ENCODE peak calls at places on chromosome 17, in eight cellular contexts. One of them, this sample, is unnamed. For H3K4me1, the result is how much of the 10 kb centered on the place peaks cover.

GRCh38 chr17:58079300-58080033 is 3.8 kb upstream of the DYNLL2 start:
- DNase-seq in heart right ventricle: no peak
- DNase-seq in fibroblast of lung: no peak
- DNase-seq in lung: peak
- DNase-seq in Caco-2: no peak
- DNase-seq in esophagus squamous epithelium: no peak
- DNase-seq in psoas muscle: no peak
- DNase-seq in mucosa of descending colon: no peak
- DNase-seq in this sample: no peak

GRCh38 chr17:76873856-76874255 is 5.7 kb downstream of the MGAT5B start:
- DNase-seq in heart right ventricle: no peak
- DNase-seq in fibroblast of lung: peak
- DNase-seq in lung: no peak
- DNase-seq in Caco-2: no peak
- DNase-seq in esophagus squamous epithelium: no peak
- DNase-seq in psoas muscle: no peak
- DNase-seq in mucosa of descending colon: no peak
- DNase-seq in this sample: no peak

GRCh38 chr17:2929881-2930533 is 133.4 kb downstream of the OR1D5 start:
- DNase-seq in heart right ventricle: no peak
- DNase-seq in fibroblast of lung: peak
- DNase-seq in lung: no peak
- DNase-seq in Caco-2: peak
- DNase-seq in esophagus squamous epithelium: no peak
- DNase-seq in psoas muscle: no peak
- DNase-seq in mucosa of descending colon: peak
- DNase-seq in this sample: no peak

GRCh38 chr17:65438708-65439294 is 122.6 kb downstream of the AXIN2 start:
- DNase-seq in heart right ventricle: no peak
- DNase-seq in fibroblast of lung: peak
- DNase-seq in lung: no peak
- DNase-seq in Caco-2: no peak
- DNase-seq in esophagus squamous epithelium: no peak
- DNase-seq in psoas muscle: no peak
- DNase-seq in mucosa of descending colon: no peak
- DNase-seq in this sample: no peak

GRCh38 chr17:37568350-37569053 is 40.7 kb downstream of the SYNRG start:
- DNase-seq in heart right ventricle: no peak
- DNase-seq in fibroblast of lung: no peak
- DNase-seq in lung: no peak
- DNase-seq in Caco-2: no peak
- DNase-seq in esophagus squamous epithelium: no peak
- DNase-seq in psoas muscle: no peak
- DNase-seq in mucosa of descending colon: no peak
- DNase-seq in this sample: no peak

GRCh38 chr17:2903193-2903974 is 107.1 kb downstream of the RAP1GAP2 start:
- DNase-seq in heart right ventricle: no peak
- DNase-seq in fibroblast of lung: no peak
- DNase-seq in lung: no peak
- DNase-seq in Caco-2: no peak
- DNase-seq in esophagus squamous epithelium: no peak
- DNase-seq in psoas muscle: no peak
- DNase-seq in mucosa of descending colon: no peak
- DNase-seq in this sample: no peak

GRCh38 chr17:76982408-76983074 is 114.3 kb downstream of the MGAT5B start:
- DNase-seq in heart right ventricle: no peak
- DNase-seq in fibroblast of lung: no peak
- DNase-seq in lung: no peak
- DNase-seq in Caco-2: no peak
- DNase-seq in esophagus squamous epithelium: no peak
- DNase-seq in psoas muscle: no peak
- DNase-seq in mucosa of descending colon: no peak
- DNase-seq in this sample: peak

GRCh38 chr17:11948791-11949190 is 48.5 kb downstream of the ZNF18 start:
- DNase-seq in heart right ventricle: no peak
- DNase-seq in fibroblast of lung: peak
- DNase-seq in lung: peak
- DNase-seq in Caco-2: no peak
- DNase-seq in esophagus squamous epithelium: no peak
- DNase-seq in psoas muscle: peak
- DNase-seq in mucosa of descending colon: no peak
- DNase-seq in this sample: peak

GRCh38 chr17:35577826-35578194 is 561 bp downstream of the PEX12 start:
- DNase-seq in heart right ventricle: no peak
- DNase-seq in fibroblast of lung: peak
- DNase-seq in lung: no peak
- DNase-seq in Caco-2: peak
- DNase-seq in esophagus squamous epithelium: no peak
- DNase-seq in psoas muscle: no peak
- DNase-seq in mucosa of descending colon: no peak
- DNase-seq in this sample: no peak

GRCh38 chr17:41325611-41326010 is 10.1 kb upstream of the KRTAP17-1 start:
- DNase-seq in heart right ventricle: no peak
- DNase-seq in fibroblast of lung: no peak
- DNase-seq in lung: no peak
- DNase-seq in Caco-2: no peak
- DNase-seq in esophagus squamous epithelium: no peak
- DNase-seq in psoas muscle: no peak
- DNase-seq in mucosa of descending colon: no peak
- DNase-seq in this sample: no peak

GRCh38 chr17:41326173-41327145 is 10.9 kb upstream of the KRTAP17-1 start:
- DNase-seq in heart right ventricle: no peak
- DNase-seq in fibroblast of lung: no peak
- DNase-seq in lung: no peak
- DNase-seq in Caco-2: no peak
- DNase-seq in esophagus squamous epithelium: no peak
- DNase-seq in psoas muscle: no peak
- DNase-seq in mucosa of descending colon: no peak
- DNase-seq in this sample: no peak

GRCh38 chr17:41322903-41323895 is 7.7 kb upstream of the KRTAP17-1 start:
- DNase-seq in heart right ventricle: no peak
- DNase-seq in fibroblast of lung: no peak
- DNase-seq in lung: no peak
- DNase-seq in Caco-2: no peak
- DNase-seq in esophagus squamous epithelium: no peak
- DNase-seq in psoas muscle: no peak
- DNase-seq in mucosa of descending colon: no peak
- DNase-seq in this sample: no peak

GRCh38 chr17:41325126-41325525 is 9.6 kb upstream of the KRTAP17-1 start:
- DNase-seq in heart right ventricle: no peak
- DNase-seq in fibroblast of lung: no peak
- DNase-seq in lung: no peak
- DNase-seq in Caco-2: no peak
- DNase-seq in esophagus squamous epithelium: no peak
- DNase-seq in psoas muscle: no peak
- DNase-seq in mucosa of descending colon: no peak
- DNase-seq in this sample: no peak

DNA sequence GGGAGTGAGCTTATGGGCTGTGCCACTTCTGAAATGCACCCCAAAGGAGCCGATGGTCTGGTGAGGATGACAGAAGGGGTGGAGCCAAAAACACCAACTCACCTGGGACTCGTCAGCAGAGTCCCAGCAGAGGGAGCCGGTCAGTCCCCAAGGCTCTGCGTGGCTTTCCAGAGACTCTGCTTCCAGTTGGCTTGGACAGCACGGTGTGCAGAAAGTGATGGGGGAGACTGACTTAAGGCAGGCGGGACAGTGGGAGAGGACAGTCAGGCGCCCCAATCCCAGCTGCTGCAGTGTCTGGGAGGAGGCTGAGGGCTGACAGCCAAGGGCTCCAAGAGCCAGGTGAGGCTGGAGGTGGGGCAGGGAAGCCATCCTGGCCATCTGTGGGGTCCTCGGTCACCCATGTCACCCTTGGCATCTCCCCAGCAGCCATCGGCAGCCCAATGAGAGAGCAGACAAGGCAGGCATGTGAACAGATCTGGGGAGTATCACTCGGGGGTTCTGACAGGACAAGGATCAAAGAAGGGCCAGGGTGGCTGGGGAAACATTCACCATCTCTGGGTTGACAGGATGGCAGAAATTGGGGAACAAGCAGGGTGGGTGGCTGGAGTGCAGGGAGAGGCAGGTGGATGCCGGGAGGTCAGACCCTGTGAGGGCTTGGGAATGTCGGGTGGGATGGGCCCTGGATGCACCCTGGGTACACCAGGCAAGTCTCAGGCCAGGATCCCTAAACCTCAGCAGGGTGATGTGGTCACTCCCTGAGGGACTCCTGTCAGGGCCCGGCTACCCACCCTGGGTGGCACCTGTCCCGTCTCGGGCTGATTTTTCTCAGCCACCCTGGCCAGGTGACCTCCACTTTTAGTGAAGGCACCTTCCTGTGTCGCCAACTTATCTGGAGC is 8.9 kb upstream of the KRTAP17-1 start:
- DNase-seq in heart right ventricle: no peak
- DNase-seq in fibroblast of lung: no peak
- DNase-seq in lung: no peak
- DNase-seq in Caco-2: peak
- DNase-seq in esophagus squamous epithelium: no peak
- DNase-seq in psoas muscle: no peak
- DNase-seq in mucosa of descending colon: no peak
- DNase-seq in this sample: no peak
- TF ChIP-seq CTCF in heart right ventricle: no peak
- TF ChIP-seq CTCF in fibroblast of lung: no peak
- TF ChIP-seq CTCF in lung: no peak
- TF ChIP-seq CTCF in Caco-2: peak
- TF ChIP-seq CTCF in esophagus squamous epithelium: no peak
- TF ChIP-seq CTCF in psoas muscle: no peak
- TF ChIP-seq CTCF in mucosa of descending colon: no peak
- TF ChIP-seq CTCF in this sample: no peak

DNA sequence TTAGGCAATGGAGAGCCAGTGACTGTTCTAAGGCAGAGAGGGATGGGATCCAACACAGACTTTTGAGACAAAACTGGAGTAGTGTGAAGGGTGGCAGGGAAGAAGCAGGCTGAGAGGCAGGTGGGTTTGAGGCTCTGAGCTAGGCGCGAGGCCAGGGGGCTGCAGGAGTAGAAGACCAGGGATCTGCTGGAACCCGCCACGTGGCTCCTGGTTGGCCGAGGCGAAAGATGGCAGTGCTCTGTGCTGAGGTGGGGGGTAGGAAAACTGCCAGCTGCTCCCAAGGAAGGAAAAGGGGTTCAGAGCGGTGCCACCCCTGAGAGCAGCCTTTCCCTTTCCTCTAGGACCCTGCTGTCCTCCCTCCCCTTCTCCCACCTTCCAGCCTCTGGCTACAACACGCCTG is 5.6 kb downstream of the CD300LG start:
- DNase-seq in heart right ventricle: no peak
- DNase-seq in fibroblast of lung: no peak
- DNase-seq in lung: no peak
- DNase-seq in Caco-2: no peak
- DNase-seq in esophagus squamous epithelium: no peak
- DNase-seq in psoas muscle: no peak
- DNase-seq in mucosa of descending colon: no peak
- DNase-seq in this sample: no peak
- H3K4me1 ChIP-seq in heart right ventricle: under half
- H3K4me1 ChIP-seq in fibroblast of lung: under half
- H3K4me1 ChIP-seq in lung: under half
- H3K4me1 ChIP-seq in Caco-2: under half
- H3K4me1 ChIP-seq in esophagus squamous epithelium: under half
- H3K4me1 ChIP-seq in psoas muscle: under half
- H3K4me1 ChIP-seq in mucosa of descending colon: under half
- H3K4me1 ChIP-seq in this sample: under half

GRCh38 chr17:78575340-78575739 is 1.9 kb downstream of the DNAH17 start:
- DNase-seq in heart right ventricle: no peak
- DNase-seq in fibroblast of lung: no peak
- DNase-seq in lung: no peak
- DNase-seq in Caco-2: no peak
- DNase-seq in esophagus squamous epithelium: no peak
- DNase-seq in psoas muscle: no peak
- DNase-seq in mucosa of descending colon: no peak
- DNase-seq in this sample: no peak

GRCh38 chr17:78572277-78573205 is 4.7 kb downstream of the DNAH17 start:
- DNase-seq in heart right ventricle: no peak
- DNase-seq in fibroblast of lung: no peak
- DNase-seq in lung: no peak
- DNase-seq in Caco-2: no peak
- DNase-seq in esophagus squamous epithelium: no peak
- DNase-seq in psoas muscle: no peak
- DNase-seq in mucosa of descending colon: no peak
- DNase-seq in this sample: no peak

GRCh38 chr17:78576389-78577112 is 645 bp downstream of the DNAH17 start:
- DNase-seq in heart right ventricle: peak
- DNase-seq in fibroblast of lung: no peak
- DNase-seq in lung: no peak
- DNase-seq in Caco-2: no peak
- DNase-seq in esophagus squamous epithelium: no peak
- DNase-seq in psoas muscle: no peak
- DNase-seq in mucosa of descending colon: no peak
- DNase-seq in this sample: peak

GRCh38 chr17:78575899-78576298 is 1.3 kb downstream of the DNAH17 start:
- DNase-seq in heart right ventricle: no peak
- DNase-seq in fibroblast of lung: no peak
- DNase-seq in lung: no peak
- DNase-seq in Caco-2: no peak
- DNase-seq in esophagus squamous epithelium: no peak
- DNase-seq in psoas muscle: no peak
- DNase-seq in mucosa of descending colon: no peak
- DNase-seq in this sample: peak

GRCh38 chr17:78573955-78574354 is 3.2 kb downstream of the DNAH17 start:
- DNase-seq in heart right ventricle: no peak
- DNase-seq in fibroblast of lung: no peak
- DNase-seq in lung: no peak
- DNase-seq in Caco-2: no peak
- DNase-seq in esophagus squamous epithelium: no peak
- DNase-seq in psoas muscle: no peak
- DNase-seq in mucosa of descending colon: no peak
- DNase-seq in this sample: peak
- TF ChIP-seq CTCF in heart right ventricle: no peak
- TF ChIP-seq CTCF in fibroblast of lung: no peak
- TF ChIP-seq CTCF in lung: no peak
- TF ChIP-seq CTCF in Caco-2: no peak
- TF ChIP-seq CTCF in esophagus squamous epithelium: no peak
- TF ChIP-seq CTCF in psoas muscle: no peak
- TF ChIP-seq CTCF in mucosa of descending colon: no peak
- TF ChIP-seq CTCF in this sample: no peak

GRCh38 chr17:27241346-27241946 is 52.5 kb upstream of the WSB1 start:
- DNase-seq in heart right ventricle: no peak
- DNase-seq in fibroblast of lung: no peak
- DNase-seq in lung: peak
- DNase-seq in Caco-2: peak
- DNase-seq in esophagus squamous epithelium: no peak
- DNase-seq in psoas muscle: no peak
- DNase-seq in mucosa of descending colon: no peak
- DNase-seq in this sample: no peak

GRCh38 chr17:27239046-27239445 is 54.9 kb upstream of the WSB1 start:
- DNase-seq in heart right ventricle: no peak
- DNase-seq in fibroblast of lung: no peak
- DNase-seq in lung: no peak
- DNase-seq in Caco-2: no peak
- DNase-seq in esophagus squamous epithelium: no peak
- DNase-seq in psoas muscle: no peak
- DNase-seq in mucosa of descending colon: no peak
- DNase-seq in this sample: no peak

GRCh38 chr17:27239584-27239983 is 54.3 kb upstream of the WSB1 start:
- DNase-seq in heart right ventricle: no peak
- DNase-seq in fibroblast of lung: no peak
- DNase-seq in lung: no peak
- DNase-seq in Caco-2: no peak
- DNase-seq in esophagus squamous epithelium: no peak
- DNase-seq in psoas muscle: no peak
- DNase-seq in mucosa of descending colon: no peak
- DNase-seq in this sample: no peak

GRCh38 chr17:27240802-27241155 is 53.1 kb upstream of the WSB1 start:
- DNase-seq in heart right ventricle: no peak
- DNase-seq in fibroblast of lung: no peak
- DNase-seq in lung: no peak
- DNase-seq in Caco-2: no peak
- DNase-seq in esophagus squamous epithelium: no peak
- DNase-seq in psoas muscle: no peak
- DNase-seq in mucosa of descending colon: no peak
- DNase-seq in this sample: no peak

GRCh38 chr17:27240086-27240801 is 53.7 kb upstream of the WSB1 start:
- DNase-seq in heart right ventricle: no peak
- DNase-seq in fibroblast of lung: no peak
- DNase-seq in lung: no peak
- DNase-seq in Caco-2: no peak
- DNase-seq in esophagus squamous epithelium: no peak
- DNase-seq in psoas muscle: no peak
- DNase-seq in mucosa of descending colon: no peak
- DNase-seq in this sample: no peak
- H3K4me1 ChIP-seq in heart right ventricle: under half
- H3K4me1 ChIP-seq in fibroblast of lung: under half
- H3K4me1 ChIP-seq in lung: under half
- H3K4me1 ChIP-seq in Caco-2: half or more
- H3K4me1 ChIP-seq in esophagus squamous epithelium: under half
- H3K4me1 ChIP-seq in psoas muscle: under half
- H3K4me1 ChIP-seq in mucosa of descending colon: under half
- H3K4me1 ChIP-seq in this sample: under half